ENCODE peak calls at places on chromosomes 16 and 17, in four cellular contexts. O, I, G and P are unnamed samples. For H3K4me1, the result is how much of the 10 kb centered on the place peaks cover.

GRCh38 chr16:78563905-78564304 is 464.5 kb downstream of the WWOX start:
- DNase-seq in O (no peak), I (peak), G (no peak), P (no peak)

GRCh38 chr16:18841833-18842525 is 40.6 kb upstream of the ARL6IP1 start:
- DNase-seq in O (no peak), I (no peak), G (no peak), P (no peak)

GRCh38 chr16:26816885-26817571 is 249.7 kb upstream of the C16orf82 start:
- DNase-seq in O (no peak), I (no peak), G (no peak), P (no peak)

GRCh38 chr16:8103649-8104289 is 486.5 kb downstream of the TMEM114 start:
- DNase-seq in O (no peak), I (no peak), G (no peak), P (no peak)

GRCh38 chr17:49204521-49204920 is 5.9 kb downstream of the GNGT2 start:
- DNase-seq in O (no peak), I (no peak), G (no peak), P (no peak)

GRCh38 chr16:9275386-9275785 is 183.9 kb downstream of the HAPSTR1 start:
- DNase-seq in O (no peak), I (no peak), G (no peak), P (no peak)

GRCh38 chr17:66725956-66726355 is 109.0 kb upstream of the CACNG5 start:
- DNase-seq in O (no peak), I (no peak), G (no peak), P (no peak)

GRCh38 chr17:43028221-43028861 is 3.3 kb downstream of the RND2 start:
- DNase-seq in O (no peak), I (no peak), G (no peak), P (no peak)

GRCh38 chr16:11740567-11740966 is 2.1 kb downstream of the TXNDC11 start:
- DNase-seq in O (no peak), I (no peak), G (no peak), P (no peak)

GRCh38 chr16:75203106-75203505 is 3.9 kb downstream of the CTRB2 start:
- DNase-seq in O (peak), I (no peak), G (no peak), P (peak)

GRCh38 chr17:27384721-27385120 is 71.5 kb upstream of the KSR1 start:
- DNase-seq in O (no peak), I (no peak), G (no peak), P (no peak)
- TF ChIP-seq CTCF in O (no peak), I (no peak), G (no peak), P (no peak)

GRCh38 chr17:78355701-78356100 is 4.2 kb downstream of the SOCS3 start:
- DNase-seq in O (no peak), I (peak), G (no peak), P (no peak)
- H3K4me1 ChIP-seq in O (half or more), I (half or more), G (under half), P (under half)

DNA sequence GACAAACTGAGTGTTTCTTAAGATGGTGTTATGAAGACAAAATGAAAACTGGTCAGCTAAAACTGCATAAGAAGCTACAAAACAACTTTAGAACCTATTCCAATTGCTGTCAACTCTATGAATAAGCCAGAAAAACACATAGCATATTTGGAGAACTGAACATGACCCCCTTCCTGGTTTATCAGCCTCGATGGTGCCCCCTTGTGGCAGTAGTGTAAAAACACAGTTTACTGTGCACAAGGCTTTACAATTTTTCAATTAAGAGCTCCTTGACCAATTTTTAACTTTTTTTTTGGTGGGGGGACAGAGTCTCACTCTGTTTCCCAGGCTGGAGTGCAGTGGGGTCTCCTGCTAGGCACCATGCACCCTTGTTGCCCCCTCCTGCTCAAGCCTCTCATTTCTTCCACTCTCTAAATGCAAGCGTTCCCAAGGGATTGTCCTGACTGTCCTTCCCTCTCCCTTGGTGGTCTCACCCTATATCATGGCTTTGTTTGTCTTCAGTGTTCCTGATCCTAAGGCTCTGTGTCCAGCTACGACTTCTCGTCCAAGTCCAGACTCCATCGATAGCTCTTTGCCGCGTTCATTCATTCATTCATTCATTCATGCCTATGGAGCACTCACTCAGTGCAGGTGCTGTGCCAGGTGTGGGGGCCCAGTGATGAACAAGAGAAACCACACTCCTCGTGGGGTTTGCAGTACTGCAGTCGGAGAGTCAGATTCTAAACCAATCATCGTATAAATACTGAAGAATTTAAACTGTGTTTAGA is 7.5 kb downstream of the EIF1 start:
- DNase-seq in O (no peak), I (no peak), G (peak), P (peak)
- H3K27ac ChIP-seq in O (no peak), I (peak), G (no peak), P (no peak)

GRCh38 chr17:63571632-63572310 is 21.5 kb downstream of the DCAF7 start:
- DNase-seq in O (no peak), I (no peak), G (no peak), P (no peak)

GRCh38 chr17:63564562-63564961 is 14.3 kb downstream of the DCAF7 start:
- DNase-seq in O (no peak), I (no peak), G (no peak), P (no peak)

GRCh38 chr17:63567229-63567628 is 17.0 kb downstream of the DCAF7 start:
- DNase-seq in O (no peak), I (no peak), G (no peak), P (no peak)

GRCh38 chr17:63573634-63574033 is 23.4 kb downstream of the DCAF7 start:
- DNase-seq in O (no peak), I (no peak), G (no peak), P (no peak)

DNA sequence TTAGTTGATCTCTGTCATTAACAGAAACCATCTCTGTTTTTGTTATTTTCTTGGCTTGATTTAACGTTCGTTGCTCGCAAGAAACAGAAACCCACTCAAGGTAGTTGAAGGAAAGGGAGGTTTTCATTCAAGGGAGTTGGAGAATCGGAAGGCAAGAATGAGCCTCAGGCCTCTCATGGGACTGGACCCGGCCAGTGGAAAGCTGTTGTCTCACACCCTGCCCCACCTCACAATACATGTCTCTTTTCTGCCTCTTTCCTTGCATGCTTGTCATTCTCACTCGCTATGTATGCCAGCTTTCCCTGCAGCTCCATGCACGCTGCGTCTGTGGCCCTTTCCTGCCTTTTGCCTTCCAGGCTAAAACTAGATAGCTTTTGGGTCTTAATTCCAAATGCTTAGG is 18.3 kb downstream of the DCAF7 start:
- DNase-seq in O (no peak), I (no peak), G (no peak), P (no peak)
- TF ChIP-seq CTCF in O (no peak), I (no peak), G (no peak), P (no peak)

GRCh38 chr16:24011237-24011636 is 175.5 kb downstream of the PRKCB start:
- DNase-seq in O (no peak), I (no peak), G (no peak), P (no peak)

GRCh38 chr16:24010440-24011089 is 174.8 kb downstream of the PRKCB start:
- DNase-seq in O (no peak), I (peak), G (peak), P (peak)

GRCh38 chr16:24009060-24009459 is 173.3 kb downstream of the PRKCB start:
- DNase-seq in O (no peak), I (no peak), G (no peak), P (no peak)

GRCh38 chr16:24007934-24008333 is 172.2 kb downstream of the PRKCB start:
- DNase-seq in O (no peak), I (no peak), G (no peak), P (no peak)

GRCh38 chr16:24009955-24010354 is 174.2 kb downstream of the PRKCB start:
- DNase-seq in O (no peak), I (no peak), G (no peak), P (no peak)
- H3K4me1 ChIP-seq in O (under half), I (under half), G (half or more), P (under half)

GRCh38 chr17:30246460-30246859 is 11.0 kb upstream of the SLC6A4 start:
- DNase-seq in O (no peak), I (no peak), G (no peak), P (no peak)
- H3K27ac ChIP-seq in O (no peak), I (no peak), G (no peak), P (no peak)

DNA sequence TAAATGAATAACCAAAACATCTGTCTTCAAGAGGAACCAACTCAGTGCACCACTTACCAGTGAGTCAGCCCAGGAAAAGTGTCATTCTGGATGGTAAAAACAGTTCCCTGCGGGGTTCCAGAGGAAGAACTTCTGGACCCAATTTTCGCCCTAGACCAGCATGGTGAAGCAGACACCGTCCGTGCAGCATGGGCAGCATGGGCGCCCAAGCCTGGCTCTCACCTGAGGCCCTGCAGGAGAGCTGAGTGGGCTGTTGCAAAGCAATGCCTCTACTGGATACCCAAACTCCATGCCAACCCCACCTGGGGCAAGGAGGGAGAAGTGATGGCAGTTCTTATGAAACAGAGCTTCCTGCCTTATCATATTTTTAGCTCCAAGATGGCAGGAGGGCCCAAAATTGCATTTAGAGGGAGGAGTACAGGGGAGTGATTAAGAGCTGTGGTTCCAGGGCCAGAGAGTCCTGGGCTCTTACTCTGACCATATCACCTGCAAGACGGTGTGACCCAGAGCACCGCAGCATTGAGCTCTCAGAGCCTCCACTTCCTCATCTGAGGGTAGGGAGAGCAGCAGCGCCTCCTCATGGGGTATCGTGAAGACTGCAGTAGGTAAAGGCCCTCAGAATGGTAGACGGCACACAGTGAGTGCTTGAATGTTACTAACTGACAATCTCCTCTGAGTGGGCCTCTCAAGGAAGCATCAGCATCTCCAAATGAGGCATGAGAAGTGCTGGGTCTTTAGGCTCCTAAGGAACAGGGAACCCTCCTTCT is 16.6 kb upstream of the INPP5K start:
- DNase-seq in O (peak), I (no peak), G (peak), P (no peak)
- TF ChIP-seq CTCF in O (no peak), I (peak), G (peak), P (no peak)

GRCh38 chr17:72446525-72447250 is 325.9 kb downstream of the SOX9 start:
- DNase-seq in O (no peak), I (no peak), G (no peak), P (no peak)
- H3K4me1 ChIP-seq in O (under half), I (under half), G (under half), P (under half)

GRCh38 chr16:48960830-48961229 is 320.8 kb downstream of the CBLN1 start:
- DNase-seq in O (no peak), I (no peak), G (peak), P (no peak)

GRCh38 chr16:48959747-48960146 is 321.9 kb downstream of the CBLN1 start:
- DNase-seq in O (no peak), I (no peak), G (no peak), P (no peak)

GRCh38 chr16:48959204-48959603 is 322.4 kb downstream of the CBLN1 start:
- DNase-seq in O (no peak), I (no peak), G (no peak), P (no peak)

GRCh38 chr16:48963306-48963705 is 318.3 kb downstream of the CBLN1 start:
- DNase-seq in O (no peak), I (no peak), G (no peak), P (no peak)

DNA sequence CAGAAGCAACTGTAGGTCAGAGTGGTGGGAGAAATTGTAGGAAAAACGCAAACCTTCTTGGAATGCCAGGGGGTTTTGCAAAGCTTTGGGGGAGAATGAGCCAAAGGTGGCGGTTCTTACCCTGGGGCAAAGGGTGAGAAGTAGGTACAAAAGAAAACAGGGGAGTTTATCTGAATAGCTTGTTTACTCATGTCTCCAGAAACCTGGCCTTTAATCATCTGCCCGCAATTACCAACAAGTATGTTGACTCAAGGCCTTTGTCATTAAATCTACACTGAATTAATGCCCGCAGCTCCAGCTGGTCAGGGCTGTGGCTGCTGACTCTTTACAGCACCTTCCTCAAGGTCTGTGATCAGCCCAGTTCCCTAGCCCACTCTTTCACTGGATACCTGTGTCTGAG is 320.1 kb downstream of the CBLN1 start:
- DNase-seq in O (no peak), I (no peak), G (no peak), P (no peak)
- H3K27ac ChIP-seq in O (no peak), I (no peak), G (no peak), P (no peak)

DNA sequence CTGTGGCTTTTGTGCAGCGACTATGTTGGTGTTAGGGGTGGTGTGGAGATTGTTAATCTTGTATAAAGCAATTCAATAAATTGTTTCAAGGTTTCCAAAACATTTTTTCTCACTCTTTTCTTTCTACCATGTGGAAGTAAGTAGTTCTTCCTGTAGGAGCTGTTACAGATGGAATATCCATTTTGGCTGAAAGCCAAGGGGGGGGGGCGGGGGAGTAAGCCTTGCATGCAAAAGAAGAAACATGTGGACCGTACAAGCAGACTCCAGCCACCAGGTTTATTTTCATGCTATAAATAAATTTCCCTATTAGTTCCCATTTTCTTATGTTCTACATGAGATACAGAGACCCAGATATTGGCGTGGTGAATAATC is 35.0 kb downstream of the UBN1 start:
- DNase-seq in O (no peak), I (no peak), G (no peak), P (no peak)
- TF ChIP-seq CTCF in O (no peak), I (no peak), G (no peak), P (no peak)